ENCODE peak calls at places on chromosome 16, in six cellular contexts. I, K, L, T, S and J are unnamed samples.

GRCh38 chr16:84715854-84716253 is 16.1 kb downstream of the USP10 start:
- DNase-seq in I (no peak), K (no peak), S (no peak), L (no peak), T (no peak), J (no peak)

GRCh38 chr16:81493755-81494433 is 49.3 kb downstream of the CMIP start:
- DNase-seq in L (peak), I (peak), T (no peak), S (no peak), K (peak), J (no peak)

GRCh38 chr16:82082543-82083244 is 47.6 kb downstream of the HSD17B2 start:
- DNase-seq in I (no peak), S (no peak), L (no peak), T (no peak), K (peak), J (no peak)

GRCh38 chr16:56534847-56535383 is 15.1 kb upstream of the BBS2 start:
- DNase-seq in L (no peak), K (no peak), I (no peak), S (no peak), T (no peak), J (no peak)

GRCh38 chr16:84482001-84482891 is 22.2 kb downstream of the MEAK7 start:
- DNase-seq in K (no peak), T (no peak), S (no peak), L (peak), I (no peak), J (peak)

GRCh38 chr16:12176051-12176450 is 199.5 kb downstream of the SNX29 start:
- DNase-seq in L (no peak), S (no peak), K (no peak), I (no peak), T (no peak), J (no peak)

GRCh38 chr16:48478418-48478817 is 93.2 kb upstream of the SIAH1 start:
- DNase-seq in L (no peak), S (no peak), T (no peak), I (no peak), K (no peak), J (no peak)

GRCh38 chr16:9598731-9599083 is 507.3 kb downstream of the HAPSTR1 start:
- DNase-seq in K (no peak), T (no peak), L (no peak), S (no peak), I (no peak), J (no peak)

GRCh38 chr16:53372942-53373871 is 61.1 kb upstream of the RBL2 start:
- DNase-seq in S (no peak), T (no peak), I (peak), K (no peak), L (peak), J (no peak)

GRCh38 chr16:84942786-84943185 is 68.5 kb downstream of the ZDHHC7 start:
- DNase-seq in K (no peak), L (no peak), T (no peak), S (no peak), I (no peak), J (no peak)

GRCh38 chr16:89723279-89724250 is 2.2 kb downstream of the ZNF276 start:
- DNase-seq in S (no peak), I (peak), L (peak), T (no peak), K (no peak), J (no peak)

GRCh38 chr16:81175325-81175891 is 63.1 kb upstream of the BCO1 start:
- DNase-seq in K (no peak), I (no peak), L (no peak), S (no peak), T (no peak), J (no peak)

GRCh38 chr16:26981266-26981938 is 85.3 kb upstream of the C16orf82 start:
- DNase-seq in L (no peak), S (no peak), I (no peak), T (no peak), K (no peak), J (no peak)

GRCh38 chr16:14321542-14321941 is 250.4 kb downstream of the MRTFB start:
- DNase-seq in S (no peak), I (no peak), K (no peak), T (no peak), L (no peak), J (no peak)

GRCh38 chr16:8859913-8860881 is 8.6 kb downstream of the CARHSP1 start:
- DNase-seq in S (peak), L (peak), I (peak), T (no peak), K (no peak), J (no peak)

GRCh38 chr16:19589771-19590302 is 34.3 kb downstream of the VPS35L start:
- DNase-seq in I (no peak), S (no peak), L (no peak), K (no peak), T (no peak), J (no peak)

GRCh38 chr16:20307240-20307671 is 20.1 kb downstream of the GP2 start:
- DNase-seq in T (no peak), I (no peak), L (no peak), K (no peak), S (no peak), J (no peak)

GRCh38 chr16:11135167-11135973 is 120.6 kb downstream of the SOCS1 start:
- DNase-seq in S (no peak), K (peak), I (no peak), L (no peak), T (no peak), J (no peak)

GRCh38 chr16:76777721-76778120 is 413.3 kb upstream of the MON1B start:
- DNase-seq in T (no peak), K (no peak), I (no peak), L (no peak), S (no peak), J (no peak)

GRCh38 chr16:138049-138417 is 440 bp downstream of the NPRL3 start:
- DNase-seq in S (peak), L (no peak), T (no peak), I (no peak), K (peak), J (no peak)

GRCh38 chr16:290681-291405 is 7.9 kb downstream of the PDIA2 start:
- DNase-seq in S (no peak), I (no peak), K (no peak), T (no peak), L (no peak), J (no peak)

GRCh38 chr16:47780213-47780612 is 319.1 kb downstream of the PHKB start:
- DNase-seq in L (no peak), I (no peak), T (no peak), K (no peak), S (no peak), J (no peak)

GRCh38 chr16:7304257-7304656 is 28.4 kb upstream of the RBFOX1 start:
- DNase-seq in I (no peak), S (no peak), T (no peak), L (no peak), K (no peak), J (no peak)

GRCh38 chr16:81714593-81714992 is 64.5 kb upstream of the PLCG2 start:
- DNase-seq in S (no peak), I (no peak), T (no peak), K (no peak), L (no peak), J (no peak)

GRCh38 chr16:10317425-10318001 is 68.3 kb upstream of the ATF7IP2 start:
- DNase-seq in I (no peak), K (no peak), S (no peak), T (no peak), L (no peak), J (no peak)

GRCh38 chr16:76389126-76389525 is 111.9 kb downstream of the CNTNAP4 start:
- DNase-seq in T (no peak), S (no peak), L (no peak), I (no peak), K (no peak), J (no peak)

GRCh38 chr16:2147981-2148671 is at the start of gene RAB26:
- DNase-seq in K (peak), I (peak), S (peak), T (no peak), L (peak), J (peak)
- TF ChIP-seq POLR2A in K (no peak), I (peak), S (no peak), T (no peak), L (no peak), J (no peak)

GRCh38 chr16:88083582-88083981 is 132.3 kb downstream of the BANP start:
- DNase-seq in L (no peak), K (no peak), I (no peak), T (no peak), S (no peak), J (no peak)
- TF ChIP-seq POLR2A in L (no peak), K (no peak), I (no peak), T (no peak), S (no peak), J (no peak)

GRCh38 chr16:4431023-4431422 is 5.4 kb downstream of the DNAJA3 start:
- DNase-seq in S (no peak), K (no peak), I (no peak), T (no peak), L (no peak), J (no peak)

GRCh38 chr16:4437366-4437765 is 11.7 kb downstream of the DNAJA3 start:
- DNase-seq in S (no peak), L (no peak), K (no peak), T (no peak), I (no peak), J (no peak)

GRCh38 chr16:4433228-4433627 is 7.6 kb downstream of the DNAJA3 start:
- DNase-seq in K (peak), T (no peak), L (no peak), I (no peak), S (no peak), J (no peak)

GRCh38 chr16:4435668-4436067 is 10.0 kb downstream of the DNAJA3 start:
- DNase-seq in L (no peak), I (no peak), T (no peak), K (no peak), S (no peak), J (no peak)

GRCh38 chr16:4433914-4434787 is 8.5 kb downstream of the DNAJA3 start:
- DNase-seq in L (no peak), K (no peak), T (no peak), S (no peak), I (no peak), J (no peak)
- TF ChIP-seq POLR2A in L (no peak), K (no peak), T (no peak), S (no peak), I (no peak), J (no peak)

GRCh38 chr16:57666353-57667068 is 1.6 kb upstream of the ADGRG3 start:
- DNase-seq in S (no peak), T (no peak), L (no peak), I (no peak), K (no peak), J (no peak)

GRCh38 chr16:57667069-57667525 is 1.0 kb upstream of the ADGRG3 start:
- DNase-seq in S (no peak), I (no peak), K (no peak), L (no peak), T (no peak), J (no peak)

GRCh38 chr16:57668259-57668563 is at the start of gene ADGRG3:
- DNase-seq in I (no peak), S (no peak), K (no peak), T (no peak), L (no peak), J (no peak)

GRCh38 chr16:57668630-57669475 is 747 bp downstream of the ADGRG3 start:
- DNase-seq in K (no peak), I (no peak), S (no peak), T (no peak), L (no peak), J (no peak)

GRCh38 chr16:57667526-57668258 is 414 bp upstream of the ADGRG3 start:
- DNase-seq in L (peak), T (no peak), K (peak), I (no peak), S (no peak), J (no peak)
- TF ChIP-seq POLR2A in L (no peak), T (no peak), K (no peak), I (no peak), S (no peak), J (no peak)

GRCh38 chr16:68237243-68238028 is 1.5 kb upstream of the ESRP2 start:
- DNase-seq in S (peak), K (peak), L (peak), I (peak), T (peak), J (peak)
- TF ChIP-seq POLR2A in S (peak), K (no peak), L (peak), I (peak), T (peak), J (no peak)

GRCh38 chr16:70685938-70686375 is at the start of gene MTSS2:
- DNase-seq in K (peak), L (peak), I (peak), T (no peak), S (peak), J (no peak)

GRCh38 chr16:70687172-70687531 is 1.3 kb upstream of the MTSS2 start:
- DNase-seq in T (no peak), K (peak), L (no peak), I (no peak), S (no peak), J (no peak)

GRCh38 chr16:70687671-70688265 is 1.9 kb upstream of the MTSS2 start:
- DNase-seq in T (no peak), L (no peak), I (no peak), S (no peak), K (no peak), J (no peak)

GRCh38 chr16:70685061-70685937 is 554 bp downstream of the MTSS2 start:
- DNase-seq in T (no peak), I (no peak), S (no peak), K (peak), L (no peak), J (no peak)

GRCh38 chr16:70686376-70687171 is 721 bp upstream of the MTSS2 start:
- DNase-seq in I (no peak), K (peak), S (no peak), L (no peak), T (no peak), J (no peak)
- TF ChIP-seq POLR2A in I (no peak), K (no peak), S (peak), L (no peak), T (no peak), J (no peak)

GRCh38 chr16:1831537-1832075 is 4.6 kb downstream of the FAHD1 start:
- DNase-seq in T (no peak), L (no peak), S (no peak), K (no peak), I (no peak), J (no peak)

GRCh38 chr16:1830213-1830612 is 3.2 kb downstream of the FAHD1 start:
- DNase-seq in I (peak), S (no peak), K (no peak), L (peak), T (no peak), J (no peak)

GRCh38 chr16:1825864-1826690 is 548 bp downstream of the HAGH start:
- DNase-seq in L (peak), I (peak), S (no peak), T (no peak), K (peak), J (peak)

GRCh38 chr16:1826691-1827573 is at the start of the genes FAHD1 and HAGH:
- DNase-seq in I (peak), T (peak), L (peak), S (peak), K (peak), J (peak)

GRCh38 chr16:1828645-1829410 is 1.8 kb downstream of the FAHD1 start:
- DNase-seq in K (no peak), I (no peak), T (no peak), S (no peak), L (no peak), J (no peak)
- TF ChIP-seq POLR2A in K (no peak), I (no peak), T (no peak), S (no peak), L (no peak), J (no peak)